ENCODE peak calls at places on chromosome X, in eight cellular contexts. P, H, S, R, G, C, U and I are unnamed samples.

GRCh38 chrX:74297766-74298165 is 6.2 kb upstream of the ZCCHC13 start:
- DNase-seq in P (no peak), H (no peak), S (no peak), R (no peak), G (no peak), C (no peak), U (no peak), I (no peak)

GRCh38 chrX:82782014-82782413 is 726.1 kb upstream of the POU3F4 start:
- DNase-seq in P (no peak), H (no peak), S (no peak), R (no peak), G (no peak), C (no peak), U (no peak), I (no peak)

GRCh38 chrX:47182106-47182700 is 11.4 kb upstream of the UBA1 start:
- DNase-seq in P (no peak), H (no peak), S (no peak), R (no peak), G (no peak), C (no peak), U (no peak), I (no peak)

GRCh38 chrX:17473021-17473420 is 98.0 kb downstream of the NHS start:
- DNase-seq in P (no peak), H (no peak), S (no peak), R (no peak), G (no peak), C (no peak), U (no peak), I (no peak)

GRCh38 chrX:98607739-98608138 is 1724.0 kb downstream of the RPA4 start:
- DNase-seq in P (no peak), H (no peak), S (no peak), R (no peak), G (no peak), C (no peak), U (no peak), I (no peak)

GRCh38 chrX:134865730-134866129 is 125.1 kb upstream of the SMIM10 start:
- DNase-seq in P (no peak), H (no peak), S (no peak), R (no peak), G (no peak), C (no peak), U (no peak), I (no peak)

GRCh38 chrX:15781964-15782711 is 8.1 kb upstream of the ZRSR2 start:
- DNase-seq in P (no peak), H (no peak), S (no peak), R (peak; percentile 74), G (no peak), C (peak; percentile 20), U (peak; percentile 58), I (no peak)

GRCh38 chrX:9515973-9516538 is 51.2 kb downstream of the TBL1X start:
- DNase-seq in P (no peak), H (no peak), S (no peak), R (no peak), G (no peak), C (no peak), U (no peak), I (no peak)

GRCh38 chrX:70174754-70175153 is 2.5 kb upstream of the DGAT2L6 start:
- DNase-seq in P (no peak), H (no peak), S (no peak), R (no peak), G (no peak), C (no peak), U (no peak), I (no peak)

GRCh38 chrX:110667706-110668105 is 127.9 kb downstream of the CHRDL1 start:
- DNase-seq in P (no peak), H (no peak), S (no peak), R (no peak), G (no peak), C (no peak), U (no peak), I (no peak)

GRCh38 chrX:45850197-45850774 is 649.6 kb upstream of the DIPK2B start:
- DNase-seq in P (no peak), H (no peak), S (peak; percentile 11), R (peak; percentile 38), G (no peak), C (no peak), U (peak; percentile 8), I (no peak)

GRCh38 chrX:47204970-47205369 is 11.3 kb downstream of the UBA1 start:
- DNase-seq in P (no peak), H (no peak), S (no peak), R (no peak), G (no peak), C (no peak), U (no peak), I (no peak)

GRCh38 chrX:13938053-13938765 is 91.5 kb downstream of the GEMIN8 start:
- DNase-seq in P (no peak), H (peak; percentile 67), S (no peak), R (peak; percentile 14), G (peak; percentile 34), C (peak; percentile 10), U (peak; percentile 28), I (no peak)

GRCh38 chrX:11398139-11398538 is 104.9 kb downstream of the AMELX start:
- DNase-seq in P (no peak), H (no peak), S (no peak), R (no peak), G (no peak), C (no peak), U (no peak), I (no peak)